ENCODE peak calls at places on chromosome 15, in ten cellular contexts. X is spleen, C is tibial nerve, W is NB4, R is transverse colon, Q is body of pancreas, Z is Peyer's patch, D is H54, I is IMR-90, M is right lobe of liver. E is an unnamed sample.

GRCh38 chr15:60585743-60586708 is 107.1 kb upstream of the ICE2 start:
- DNase-seq in W (peak; percentile 61), I (peak; percentile 78), Z (no peak), R (peak; percentile 64), M (no peak), C (peak; percentile 83), D (no peak), X (no peak), Q (peak; percentile 70), E (peak; percentile 71)

GRCh38 chr15:70281261-70281810 is 183.6 kb upstream of the TLE3 start:
- DNase-seq in Q (peak; percentile 3), C (no peak), M (no peak), R (no peak), Z (no peak), D (no peak), X (no peak), W (no peak), I (no peak), E (no peak)

GRCh38 chr15:78175333-78175732 is 26.2 kb downstream of the IDH3A start:
- DNase-seq in Q (no peak), X (no peak), M (no peak), W (no peak), I (no peak), C (no peak), D (no peak), Z (no peak), R (no peak), E (peak; percentile 8)

GRCh38 chr15:90201150-90201943 is at the start of gene SEMA4B:
- DNase-seq in C (peak; percentile 45), I (peak; percentile 32), R (peak; percentile 87), M (peak; percentile 83), D (peak; percentile 59), X (peak; percentile 97), Q (peak; percentile 73), Z (peak; percentile 90), W (peak; percentile 87), E (peak; percentile 94)

GRCh38 chr15:61057376-61057775 is 171.7 kb downstream of the RORA start:
- DNase-seq in I (no peak), R (no peak), W (no peak), Z (no peak), C (no peak), M (no peak), Q (no peak), D (no peak), X (no peak), E (no peak)

GRCh38 chr15:44536298-44536961 is 517 bp upstream of the EIF3J start:
- DNase-seq in I (peak; percentile 68), Q (peak; percentile 87), R (peak; percentile 90), M (peak; percentile 91), X (peak; percentile 96), C (peak; percentile 79), D (peak; percentile 78), Z (peak; percentile 92), W (no peak), E (peak; percentile 84)

GRCh38 chr15:92451225-92451825 is 57.6 kb downstream of the ST8SIA2 start:
- DNase-seq in Q (no peak), W (no peak), M (no peak), X (no peak), Z (no peak), D (no peak), C (no peak), I (peak; percentile 26), R (no peak), E (no peak)

GRCh38 chr15:69798481-69799315 is 299.0 kb downstream of the TLE3 start:
- DNase-seq in C (no peak), Q (no peak), W (no peak), X (peak; percentile 79), Z (no peak), M (no peak), I (peak; percentile 54), R (no peak), D (no peak), E (no peak)

GRCh38 chr15:60483042-60483441 is 4.1 kb upstream of the ICE2 start:
- DNase-seq in Z (no peak), C (no peak), R (no peak), D (no peak), Q (no peak), W (no peak), X (no peak), M (no peak), I (no peak), E (no peak)

GRCh38 chr15:59736181-59736580 is 47.1 kb upstream of the BNIP2 start:
- DNase-seq in Z (no peak), R (no peak), M (no peak), I (no peak), X (no peak), C (no peak), D (no peak), W (no peak), Q (no peak), E (no peak)

GRCh38 chr15:79644091-79644490 is 212.0 kb downstream of the MINAR1 start:
- DNase-seq in X (no peak), Z (no peak), M (no peak), R (no peak), Q (no peak), I (peak; percentile 85), D (peak; percentile 5), C (no peak), W (no peak), E (no peak)

GRCh38 chr15:77577350-77577749 is 55.4 kb downstream of the LINGO1 start:
- DNase-seq in R (no peak), W (no peak), C (no peak), M (no peak), Z (no peak), Q (no peak), X (no peak), D (no peak), I (no peak), E (no peak)

GRCh38 chr15:44148580-44148979 is 46.5 kb downstream of the FRMD5 start:
- DNase-seq in W (no peak), R (no peak), X (no peak), C (no peak), M (no peak), I (no peak), D (no peak), Q (no peak), Z (no peak), E (no peak)

GRCh38 chr15:58484794-58485600 is 53.2 kb downstream of the LIPC start:
- DNase-seq in X (no peak), M (no peak), R (peak; percentile 22), C (no peak), Z (no peak), D (no peak), I (no peak), Q (no peak), W (peak; percentile 81), E (no peak)

GRCh38 chr15:43105778-43106485 is at the start of gene UBR1:
- DNase-seq in C (peak; percentile 81), I (peak; percentile 92), X (peak; percentile 98), Z (peak; percentile 87), W (peak; percentile 94), R (peak; percentile 92), Q (peak; percentile 84), D (peak; percentile 57), M (peak; percentile 91), E (peak; percentile 82)
- TF ChIP-seq POLR2A in C (peak; percentile 69), I (peak; percentile 54), X (peak; percentile 24), Z (peak; percentile 66), W (peak; percentile 89), R (peak; percentile 68), Q (peak; percentile 64), D (peak; percentile 41), M (peak; percentile 70), E (no peak)

DNA sequence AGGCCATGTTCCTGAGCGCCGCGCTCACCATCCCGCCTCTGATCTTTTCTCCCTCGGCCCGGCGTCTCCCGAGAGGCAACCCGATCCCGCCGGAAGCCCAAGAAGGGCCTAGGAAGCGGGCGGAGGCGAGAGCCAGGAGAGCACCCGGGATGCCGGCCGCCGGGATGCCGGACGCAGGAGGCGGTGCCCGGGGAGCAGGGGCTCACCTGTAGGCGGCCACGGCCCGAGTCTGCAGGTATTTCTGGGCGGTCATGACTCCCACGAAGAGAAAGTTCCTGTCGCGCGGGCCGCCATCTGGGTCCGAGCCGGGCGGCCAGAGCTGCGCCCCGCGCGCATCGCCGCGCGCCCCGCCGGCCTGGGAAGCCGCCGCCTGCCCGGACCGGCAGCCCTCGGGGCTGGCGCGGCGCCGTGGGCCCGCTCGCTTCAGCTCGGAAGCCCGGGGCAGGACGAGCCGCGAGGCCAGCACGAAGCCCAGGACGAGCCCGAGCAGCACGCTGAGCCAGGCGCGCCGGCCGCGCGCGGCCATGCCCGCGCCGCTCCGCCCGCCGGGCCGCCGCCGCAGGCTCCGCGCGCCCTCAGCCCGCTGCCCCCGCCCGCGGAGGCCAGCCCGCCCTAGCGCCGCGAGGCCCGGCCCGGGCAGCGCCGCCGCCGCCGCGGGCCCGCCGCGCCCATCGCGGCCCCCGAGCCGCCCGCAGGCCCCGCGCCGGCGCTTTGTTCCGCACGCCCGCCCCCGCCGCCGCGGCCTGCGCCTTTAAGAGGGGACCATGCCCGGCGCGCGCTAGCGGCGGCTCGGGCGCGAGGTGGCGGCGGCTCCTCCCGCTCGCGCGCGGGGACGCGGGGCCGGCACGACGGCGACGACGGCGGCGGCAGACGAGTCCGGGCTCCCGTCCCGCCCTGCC is 668 bp downstream of the CHSY1 start:
- DNase-seq in D (no peak), M (peak; percentile 43), Z (peak; percentile 68), Q (peak; percentile 44), C (no peak), W (no peak), I (no peak), R (no peak), X (peak; percentile 91), E (peak; percentile 91)
- TF ChIP-seq POLR2A in D (no peak), M (no peak), Z (no peak), Q (peak; percentile 22), C (no peak), W (no peak), I (no peak), R (no peak), X (no peak), E (no peak)

DNA sequence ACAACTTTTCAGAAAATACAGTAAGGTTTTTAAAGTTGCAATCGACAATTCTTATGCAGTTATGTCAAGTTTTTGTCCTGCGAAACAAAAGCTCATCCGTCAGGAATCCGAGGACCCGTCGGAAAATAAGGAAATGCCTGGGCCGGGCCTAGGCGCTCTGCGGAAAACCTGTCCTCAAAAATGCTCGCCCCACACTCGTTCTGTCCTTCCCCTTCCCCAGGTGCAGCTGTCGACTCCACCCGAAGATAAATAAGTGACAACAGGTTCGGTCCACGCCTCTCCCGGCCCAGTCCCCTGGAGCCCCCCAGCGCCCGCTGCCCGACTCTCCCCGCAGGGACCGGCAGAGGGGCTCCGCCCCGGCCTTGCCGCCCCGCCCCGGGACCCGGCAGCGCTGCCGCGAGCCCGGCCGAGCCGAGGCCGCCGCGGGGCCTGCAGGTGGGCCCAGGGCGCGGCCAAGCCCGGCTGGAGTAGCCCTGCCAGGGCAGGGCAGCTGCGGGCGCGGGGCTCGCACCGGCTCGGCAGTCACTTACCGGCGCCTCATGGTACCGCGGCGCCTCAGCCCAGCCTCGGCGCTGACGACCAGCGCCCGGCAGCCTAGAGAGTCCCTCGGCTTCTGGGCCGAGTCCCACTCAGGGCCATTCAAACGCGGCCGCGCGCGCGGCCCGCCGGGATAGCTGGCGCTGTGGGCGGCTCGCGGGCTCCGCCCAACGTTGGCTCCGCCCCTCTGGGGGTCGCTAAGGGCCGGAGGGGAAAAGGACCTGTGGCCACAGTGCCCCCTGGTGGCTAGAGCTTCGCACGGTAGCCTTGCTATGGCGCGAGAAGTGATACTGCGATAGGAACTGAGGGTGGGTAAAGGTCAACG is at the start of gene KATNBL1:
- DNase-seq in M (peak; percentile 99), Z (peak; percentile 99), C (peak; percentile 96), R (peak; percentile 99), D (peak; percentile 82), X (peak; percentile 99), Q (peak; percentile 98), W (peak; percentile 92), I (peak; percentile 90), E (peak; percentile 99)
- TF ChIP-seq POLR2A in M (peak; percentile 98), Z (peak; percentile 91), C (peak; percentile 93), R (peak; percentile 85), D (peak; percentile 70), X (no peak), Q (peak; percentile 89), W (peak; percentile 90), I (peak; percentile 96), E (no peak)

GRCh38 chr15:52528465-52529288 is at the start of gene MYO5A:
- DNase-seq in X (peak; percentile 96), M (peak; percentile 75), C (peak; percentile 20), W (peak; percentile 73), D (peak; percentile 57), I (peak; percentile 71), R (peak; percentile 73), Z (peak; percentile 75), Q (peak; percentile 55), E (peak; percentile 93)
- TF ChIP-seq POLR2A in X (no peak), M (peak; percentile 25), C (peak; percentile 35), W (no peak), D (peak; percentile 81), I (peak; percentile 29), R (peak; percentile 34), Z (no peak), Q (peak; percentile 54), E (no peak)